ENCODE peak calls at places on chromosomes 6 and 20, in seven cellular contexts. P is brain microvascular endothelial cell; A is activated CD8-positive, alpha-beta T cell treated with anti-CD3 and anti-CD28 coated beads for 36 hours; V is fibroblast of lung; T is mucosa of descending colon; O is AG04450; M is neuronal stem cell. E is an unnamed sample.

GRCh38 chr6:41269716-41270115 is 16.8 kb downstream of the TREM1 start:
- DNase-seq in A (no peak), P (no peak), V (no peak), M (no peak), O (no peak), T (no peak), E (no peak)

GRCh38 chr20:43196243-43196642 is 6.5 kb upstream of the PTPRT start:
- DNase-seq in A (no peak), P (no peak), T (no peak), O (no peak), V (no peak), M (no peak), E (no peak)

GRCh38 chr6:153193176-153193885 is 62.2 kb upstream of the RGS17 start:
- DNase-seq in T (no peak), M (no peak), P (no peak), V (no peak), O (no peak), A (no peak), E (no peak)

GRCh38 chr6:17885079-17885478 is 102.4 kb downstream of the KIF13A start:
- DNase-seq in V (peak), O (no peak), P (no peak), A (no peak), T (no peak), M (no peak), E (no peak)

GRCh38 chr6:159693894-159694545 is 979 bp upstream of the SOD2 start:
- DNase-seq in T (no peak), A (peak), P (no peak), O (no peak), M (no peak), V (peak), E (no peak)

GRCh38 chr6:63805808-63806572 is 170.4 kb downstream of the PHF3 start:
- DNase-seq in M (no peak), O (peak), V (peak), A (no peak), P (peak), T (no peak), E (peak)

GRCh38 chr6:131951576-131952230 is 531 bp upstream of the CCN2 start:
- DNase-seq in O (no peak), V (peak), P (no peak), M (no peak), T (no peak), A (no peak), E (no peak)

GRCh38 chr6:3356056-3356823 is 97.5 kb downstream of the PSMG4 start:
- DNase-seq in M (peak), A (peak), T (peak), V (peak), O (no peak), P (no peak), E (no peak)

GRCh38 chr6:4259391-4259790 is 124.0 kb upstream of the ECI2 start:
- DNase-seq in O (no peak), V (no peak), A (no peak), M (no peak), T (no peak), P (no peak), E (no peak)

GRCh38 chr6:84016029-84016428 is 17.5 kb upstream of the MRAP2 start:
- DNase-seq in P (no peak), V (no peak), O (no peak), M (no peak), T (no peak), A (no peak), E (no peak)

GRCh38 chr6:51854876-51855275 is 232.5 kb downstream of the PKHD1 start:
- DNase-seq in O (no peak), P (no peak), T (no peak), A (no peak), V (no peak), M (no peak), E (no peak)

GRCh38 chr6:57423468-57423867 is 106.0 kb downstream of the PRIM2 start:
- DNase-seq in V (peak), A (no peak), T (no peak), M (peak), P (no peak), O (no peak), E (no peak)

GRCh38 chr6:44056392-44057237 is 70.6 kb downstream of the MRPL14 start:
- DNase-seq in T (peak), O (peak), V (peak), A (no peak), P (no peak), M (no peak), E (no peak)

GRCh38 chr6:24865161-24865560 is 66.4 kb upstream of the ARMH2 start:
- DNase-seq in M (no peak), V (no peak), T (no peak), A (no peak), P (no peak), O (no peak), E (no peak)

GRCh38 chr6:72826744-72827438 is 205.0 kb downstream of the KCNQ5 start:
- DNase-seq in A (no peak), P (peak), V (peak), T (no peak), M (no peak), O (no peak), E (no peak)

GRCh38 chr20:24958506-24959385 is 9.7 kb downstream of the CST7 start:
- DNase-seq in T (no peak), P (no peak), V (no peak), O (no peak), M (no peak), A (no peak), E (no peak)